ENCODE peak calls at places on chromosomes 7 and 10, in eight cellular contexts. X is NCI-H2081, B is T-helper 9 cell, Z is EL, J is SK-N-SH, I is left ventricle myocardium superior, W is neural progenitor cell, S is type B pancreatic cell. E is an unnamed sample.
A peak's percentile ranks its signal among the peaks of the same experiment; 100 is the strongest.

GRCh38 chr7:139989366-139990141 is 73.2 kb downstream of the PARP12 start:
- DNase-seq in X (no peak), B (no peak), Z (no peak), J (no peak), I (no peak), W (no peak), S (no peak), E (no peak)

GRCh38 chr7:73871163-73872011 is 10.4 kb downstream of the TMEM270 start:
- DNase-seq in X (no peak), B (no peak), Z (no peak), J (peak; percentile 85), I (peak; percentile 60), W (no peak), S (no peak), E (no peak)

GRCh38 chr7:93921607-93922446 is at the start of gene GNG11:
- DNase-seq in X (peak; percentile 57), B (no peak), Z (peak; percentile 84), J (peak; percentile 86), I (peak; percentile 92), W (peak; percentile 78), S (peak; percentile 72), E (peak; percentile 72)

GRCh38 chr10:96719205-96719604 is 1.1 kb downstream of the PIK3AP1 start:
- DNase-seq in X (peak; percentile 21), B (no peak), Z (no peak), J (no peak), I (no peak), W (no peak), S (no peak), E (no peak)

GRCh38 chr10:1498746-1499343 is 238.5 kb downstream of the ADARB2 start:
- DNase-seq in X (no peak), B (no peak), Z (no peak), J (no peak), I (no peak), W (no peak), S (no peak), E (no peak)

GRCh38 chr7:148912758-148913541 is 28.9 kb upstream of the EZH2 start:
- DNase-seq in X (no peak), B (no peak), Z (no peak), J (no peak), I (no peak), W (no peak), S (no peak), E (no peak)

GRCh38 chr10:43089519-43089918 is 12.7 kb downstream of the RET start:
- DNase-seq in X (no peak), B (no peak), Z (no peak), J (no peak), I (no peak), W (no peak), S (no peak), E (no peak)

GRCh38 chr10:33927347-33927746 is 592.9 kb upstream of the NRP1 start:
- DNase-seq in X (no peak), B (no peak), Z (peak; percentile 48), J (no peak), I (no peak), W (no peak), S (no peak), E (no peak)

GRCh38 chr10:788796-789748 is 99.6 kb upstream of the DIP2C start:
- DNase-seq in X (peak; percentile 46), B (no peak), Z (peak; percentile 65), J (peak; percentile 91), I (peak; percentile 88), W (peak; percentile 72), S (peak; percentile 73), E (peak; percentile 63)

GRCh38 chr10:75410135-75410787 is 8.7 kb upstream of the ZNF503 start:
- DNase-seq in X (no peak), B (no peak), Z (no peak), J (no peak), I (peak; percentile 45), W (peak; percentile 45), S (no peak), E (no peak)

GRCh38 chr10:129393812-129394211 is 73.2 kb upstream of the MGMT start:
- DNase-seq in X (no peak), B (no peak), Z (no peak), J (no peak), I (no peak), W (no peak), S (no peak), E (no peak)

GRCh38 chr10:130764651-130765050 is 546.9 kb downstream of the TCERG1L start:
- DNase-seq in X (no peak), B (no peak), Z (no peak), J (no peak), I (no peak), W (no peak), S (no peak), E (no peak)

GRCh38 chr10:42974693-42975002 is 102.2 kb upstream of the RET start:
- DNase-seq in X (no peak), B (no peak), Z (no peak), J (no peak), I (no peak), W (no peak), S (peak; percentile 58), E (no peak)

GRCh38 chr7:38211940-38212339 is 33.9 kb downstream of the STARD3NL start:
- DNase-seq in X (no peak), B (no peak), Z (no peak), J (no peak), I (peak; percentile 43), W (no peak), S (no peak), E (no peak)

GRCh38 chr7:66948480-66949109 is 27.6 kb downstream of the TMEM248 start:
- DNase-seq in X (no peak), B (no peak), Z (no peak), J (no peak), I (no peak), W (no peak), S (no peak), E (no peak)

GRCh38 chr7:130732980-130733865 is 784 bp downstream of the KLF14 start:
- DNase-seq in X (peak; percentile 66), B (no peak), Z (peak; percentile 4), J (peak; percentile 84), I (peak; percentile 52), W (peak; percentile 70), S (peak; percentile 73), E (no peak)

GRCh38 chr10:28676297-28676967 is 889 bp upstream of the BAMBI start:
- DNase-seq in X (no peak), B (peak; percentile 11), Z (peak; percentile 41), J (no peak), I (peak; percentile 55), W (peak; percentile 84), S (no peak), E (no peak)

GRCh38 chr7:82098410-82098809 is 328.6 kb upstream of the HGF start:
- DNase-seq in X (no peak), B (no peak), Z (no peak), J (no peak), I (no peak), W (no peak), S (no peak), E (no peak)

GRCh38 chr10:79246209-79246581 is 101.1 kb upstream of the PPIF start:
- DNase-seq in X (no peak), B (no peak), Z (no peak), J (no peak), I (peak; percentile 86), W (no peak), S (no peak), E (no peak)

GRCh38 chr7:11203224-11203623 is 229.6 kb downstream of the PHF14 start:
- DNase-seq in X (no peak), B (no peak), Z (no peak), J (no peak), I (no peak), W (no peak), S (no peak), E (no peak)

GRCh38 chr10:5506751-5507648 is 7.6 kb upstream of the CALML5 start:
- DNase-seq in X (no peak), B (no peak), Z (no peak), J (no peak), I (no peak), W (no peak), S (no peak), E (no peak)

GRCh38 chr7:142811154-142811737 is 40.5 kb downstream of the PRSS2 start:
- DNase-seq in X (peak; percentile 65), B (no peak), Z (peak; percentile 63), J (peak; percentile 59), I (no peak), W (peak; percentile 82), S (no peak), E (peak; percentile 71)

GRCh38 chr7:3918576-3918975 is 617.5 kb downstream of the SDK1 start:
- DNase-seq in X (no peak), B (no peak), Z (no peak), J (no peak), I (no peak), W (no peak), S (no peak), E (no peak)

GRCh38 chr7:66145404-66145843 is 30.8 kb downstream of the CRCP start:
- DNase-seq in X (no peak), B (no peak), Z (no peak), J (peak; percentile 60), I (peak; percentile 80), W (no peak), S (no peak), E (peak; percentile 69)

GRCh38 chr7:4745971-4746919 is 29.2 kb upstream of the AP5Z1 start:
- DNase-seq in X (no peak), B (no peak), Z (peak; percentile 75), J (no peak), I (no peak), W (no peak), S (no peak), E (peak; percentile 82)

GRCh38 chr7:16563281-16564022 is 36.8 kb downstream of the LRRC72 start:
- DNase-seq in X (no peak), B (no peak), Z (peak; percentile 21), J (no peak), I (no peak), W (no peak), S (no peak), E (no peak)

GRCh38 chr10:78972160-78972946 is 96.4 kb upstream of the ZMIZ1 start:
- DNase-seq in X (no peak), B (no peak), Z (peak; percentile 82), J (peak; percentile 78), I (peak; percentile 87), W (peak; percentile 56), S (no peak), E (peak; percentile 83)

E was measured in HCEC 1CT.